ENCODE peak calls at places on chromosomes 16 and 17, in five cellular contexts. M, Q, D, P and R are unnamed samples.

GRCh38 chr17:56658648-56659047 is 65.1 kb downstream of the NOG start:
- DNase-seq in Q (no peak), D (no peak), P (no peak), M (no peak), R (no peak)

GRCh38 chr17:74888440-74888839 is 5.0 kb downstream of the FADS6 start:
- DNase-seq in P (no peak), M (no peak), D (no peak), Q (no peak), R (no peak)

GRCh38 chr17:6153416-6153815 is 83.2 kb downstream of the WSCD1 start:
- DNase-seq in M (no peak), Q (no peak), P (no peak), D (no peak), R (no peak)

GRCh38 chr17:17564323-17564722 is 27.2 kb downstream of the PEMT start:
- DNase-seq in M (no peak), Q (no peak), P (no peak), D (no peak), R (no peak)

GRCh38 chr17:373616-374225 is 21.1 kb upstream of the RPH3AL start:
- DNase-seq in P (no peak), M (no peak), D (peak), Q (no peak), R (no peak)

GRCh38 chr16:85453-85782 is 7.4 kb downstream of the MPG start:
- DNase-seq in D (no peak), Q (no peak), P (no peak), M (no peak), R (no peak)

GRCh38 chr17:63435681-63436522 is 10.2 kb downstream of the CYB561 start:
- DNase-seq in Q (peak), D (no peak), P (no peak), M (no peak), R (no peak)

GRCh38 chr16:1364510-1364909 is 12.8 kb downstream of the GNPTG start:
- DNase-seq in D (no peak), M (no peak), Q (no peak), P (no peak), R (no peak)

GRCh38 chr17:49815761-49816281 is 27.3 kb downstream of the KAT7 start:
- DNase-seq in M (no peak), P (no peak), Q (peak), D (no peak), R (no peak)

GRCh38 chr16:53518550-53519416 is 15.8 kb upstream of the AKTIP start:
- DNase-seq in Q (no peak), P (no peak), M (no peak), D (no peak), R (peak)